ENCODE peak calls at places on chromosomes 7 and 10, in ten cellular contexts. J is cardiac muscle cell; W is sigmoid colon; X is effector memory CD4-positive, alpha-beta T cell; R is left lung; K is keratinocyte; S is endodermal cell; T is CD4-positive, CD25-positive, alpha-beta regulatory T cell; M is HepG2; E is mammary epithelial cell. D is an unnamed sample.
A peak's percentile ranks its signal among the peaks of the same experiment; 100 is the strongest.

GRCh38 chr7:11191574-11192220 is 218.0 kb downstream of the PHF14 start:
- DNase-seq in S (peak; percentile 91), R (no peak), K (no peak), M (no peak), J (no peak), E (no peak), W (no peak), X (no peak), T (no peak), D (no peak)

GRCh38 chr10:31051703-31052102 is 20.0 kb upstream of the ZNF438 start:
- DNase-seq in M (no peak), E (no peak), T (no peak), R (no peak), S (no peak), X (no peak), W (no peak), K (no peak), J (peak; percentile 37), D (no peak)

GRCh38 chr10:7410800-7411670 is at the start of gene SFMBT2:
- DNase-seq in W (peak; percentile 78), R (peak; percentile 87), M (no peak), K (peak; percentile 7), J (peak; percentile 76), T (peak; percentile 52), S (peak; percentile 88), E (peak; percentile 64), X (peak; percentile 47), D (peak; percentile 73)

GRCh38 chr10:9262770-9263169 is 1208.3 kb downstream of the GATA3 start:
- DNase-seq in R (no peak), J (no peak), E (peak; percentile 8), M (no peak), S (no peak), T (no peak), K (no peak), X (no peak), W (no peak), D (no peak)

GRCh38 chr7:129169171-129169643 is 19.2 kb upstream of the SMO start:
- DNase-seq in X (no peak), R (peak; percentile 81), W (peak; percentile 77), M (no peak), J (peak; percentile 60), S (peak; percentile 83), T (no peak), E (no peak), K (no peak), D (peak; percentile 61)

GRCh38 chr10:52488606-52489485 is 174.8 kb downstream of the DKK1 start:
- DNase-seq in S (no peak), M (peak; percentile 46), J (peak; percentile 68), R (no peak), W (no peak), E (peak; percentile 36), T (no peak), K (no peak), X (no peak), D (no peak)

GRCh38 chr10:85047979-85048378 is 719.6 kb downstream of the CCSER2 start:
- DNase-seq in K (no peak), R (no peak), M (no peak), J (no peak), S (no peak), X (no peak), W (no peak), T (no peak), E (no peak), D (no peak)

GRCh38 chr7:1890289-1891235 is 220.5 kb downstream of the ELFN1 start:
- DNase-seq in T (no peak), W (no peak), S (no peak), X (no peak), J (no peak), E (no peak), R (peak; percentile 59), K (no peak), M (no peak), D (no peak)

GRCh38 chr7:57413529-57414398 is 36.2 kb upstream of the ZNF716 start:
- DNase-seq in M (no peak), J (no peak), T (no peak), E (no peak), R (no peak), K (no peak), X (no peak), W (no peak), S (no peak), D (no peak)

GRCh38 chr7:121211253-121211652 is 117.5 kb upstream of the WNT16 start:
- DNase-seq in X (no peak), S (no peak), T (no peak), M (no peak), R (no peak), K (no peak), J (no peak), W (no peak), E (no peak), D (no peak)

GRCh38 chr10:124680675-124681074 is 63.5 kb downstream of the FAM53B start:
- DNase-seq in T (no peak), K (no peak), J (peak; percentile 32), M (no peak), W (peak; percentile 83), R (peak; percentile 87), S (no peak), X (no peak), E (no peak), D (no peak)

GRCh38 chr7:8190121-8190895 is 71.7 kb downstream of the ICA1 start:
- DNase-seq in K (no peak), M (peak; percentile 44), R (no peak), X (peak; percentile 18), E (peak; percentile 41), S (peak; percentile 68), J (peak; percentile 60), W (no peak), T (peak; percentile 46), D (peak; percentile 86)

GRCh38 chr10:97574374-97575100 is 2.0 kb downstream of the ANKRD2 start:
- DNase-seq in S (peak; percentile 66), J (peak; percentile 61), E (peak; percentile 90), M (peak; percentile 74), T (no peak), R (no peak), K (peak; percentile 97), W (no peak), X (no peak), D (peak; percentile 74)

GRCh38 chr10:655184-655583 is 34.3 kb downstream of the DIP2C start:
- DNase-seq in T (no peak), S (no peak), W (no peak), R (no peak), X (no peak), J (no peak), M (no peak), E (no peak), K (no peak), D (no peak)

GRCh38 chr10:131081786-131082185 is 229.7 kb downstream of the TCERG1L start:
- DNase-seq in W (no peak), S (no peak), J (no peak), T (no peak), M (no peak), X (no peak), R (no peak), E (no peak), K (no peak), D (no peak)

GRCh38 chr10:79183468-79183865 is 114.7 kb downstream of the ZMIZ1 start:
- DNase-seq in W (no peak), E (no peak), J (no peak), T (no peak), R (no peak), M (no peak), K (no peak), S (no peak), X (no peak), D (no peak)
- H3K27ac ChIP-seq in W (peak overlapping the region; percentile 72), E (no peak overlapping the region), J (peak overlapping the region; percentile 95), T (no peak overlapping the region), R (peak overlapping the region; percentile 48), M (peak overlapping the region; percentile 93), K (no peak overlapping the region), S (no peak overlapping the region), X (no peak overlapping the region), D (no peak overlapping the region)

GRCh38 chr7:127847641-127848040 is 183.6 kb downstream of the LRRC4 start:
- DNase-seq in W (no peak), X (no peak), J (no peak), R (no peak), K (no peak), S (no peak), M (no peak), E (no peak), T (no peak), D (no peak)
- H3K4me3 ChIP-seq in W (no peak overlapping the region), X (no peak overlapping the region), J (no peak overlapping the region), R (no peak overlapping the region), K (no peak overlapping the region), S (no peak overlapping the region), M (no peak overlapping the region), E (no peak overlapping the region), T (no peak overlapping the region), D (no peak overlapping the region)

GRCh38 chr10:104074505-104074904 is 11.2 kb downstream of the COL17A1 start:
- DNase-seq in S (peak; percentile 36), E (no peak), J (no peak), K (no peak), W (no peak), R (no peak), T (no peak), M (no peak), X (no peak), D (no peak)

GRCh38 chr10:104080762-104081161 is 4.9 kb downstream of the COL17A1 start:
- DNase-seq in X (no peak), S (no peak), R (no peak), K (no peak), T (no peak), J (peak; percentile 45), W (no peak), M (peak; percentile 28), E (no peak), D (peak; percentile 62)

GRCh38 chr10:104072786-104073185 is 12.9 kb downstream of the COL17A1 start:
- DNase-seq in R (no peak), X (no peak), T (no peak), W (no peak), K (no peak), E (no peak), S (peak; percentile 21), J (no peak), M (no peak), D (no peak)

GRCh38 chr10:104077282-104078151 is 8.2 kb downstream of the COL17A1 start:
- DNase-seq in T (no peak), E (no peak), M (no peak), S (peak; percentile 83), K (no peak), W (no peak), X (no peak), R (no peak), J (no peak), D (no peak)

GRCh38 chr10:104076743-104077160 is 8.9 kb downstream of the COL17A1 start:
- DNase-seq in R (no peak), X (no peak), W (no peak), J (peak; percentile 85), S (peak; percentile 68), E (no peak), M (no peak), T (no peak), K (no peak), D (no peak)
- H3K27ac ChIP-seq in R (no peak overlapping the region), X (no peak overlapping the region), W (no peak overlapping the region), J (no peak overlapping the region), S (peak overlapping the region; percentile 47), E (no peak overlapping the region), M (no peak overlapping the region), T (no peak overlapping the region), K (no peak overlapping the region), D (no peak overlapping the region)

DNA sequence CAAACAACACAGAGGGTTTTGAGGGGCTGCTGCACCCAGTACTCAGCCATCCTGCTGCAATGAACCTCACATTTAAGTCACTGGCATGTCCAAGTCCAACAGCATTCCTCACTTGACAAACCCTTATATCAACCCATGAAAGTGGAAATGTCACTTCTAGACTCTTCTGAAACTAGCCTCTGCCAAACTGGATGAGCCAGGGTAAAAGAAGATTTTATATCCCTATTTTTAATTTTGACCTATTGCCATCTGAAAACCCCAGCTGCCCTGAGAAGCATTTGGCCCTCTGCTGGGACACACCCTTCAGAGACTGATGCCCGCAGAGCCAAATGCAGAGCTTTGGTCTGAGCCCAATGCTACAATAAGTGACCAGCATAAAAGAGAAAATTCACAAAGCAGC is 201.1 kb downstream of the ANK3 start:
- DNase-seq in S (no peak), K (no peak), T (no peak), E (no peak), R (no peak), M (no peak), W (no peak), J (no peak), X (no peak), D (no peak)
- H3K4me3 ChIP-seq in S (no peak overlapping the region), K (no peak overlapping the region), T (no peak overlapping the region), E (no peak overlapping the region), R (no peak overlapping the region), M (no peak overlapping the region), W (no peak overlapping the region), J (no peak overlapping the region), X (no peak overlapping the region), D (no peak overlapping the region)

D was measured in Peyer's patch.